ENCODE peak calls at places on chromosomes 7 and 10, in five cellular contexts. Q is AG09309, X is SK-N-SH, Z is BE2C, T is heart right ventricle. W is an unnamed sample.

GRCh38 chr7:95324396-95324795 is at the start of gene PON1:
- DNase-seq in Q (no peak), X (peak), Z (no peak), T (no peak), W (no peak)

GRCh38 chr10:118748041-118748440 is 6.7 kb downstream of the CACUL1 start:
- DNase-seq in Q (no peak), X (no peak), Z (no peak), T (no peak), W (no peak)

GRCh38 chr7:24477807-24478655 is 95.2 kb upstream of the PALS2 start:
- DNase-seq in Q (peak), X (no peak), Z (no peak), T (no peak), W (peak)

GRCh38 chr10:101217450-101218281 is 11.6 kb downstream of the LBX1 start:
- DNase-seq in Q (no peak), X (peak), Z (peak), T (no peak), W (peak)

GRCh38 chr10:62728479-62728878 is 76.0 kb upstream of the ADO start:
- DNase-seq in Q (no peak), X (no peak), Z (no peak), T (no peak), W (peak)

GRCh38 chr10:35259769-35260397 is 76.4 kb upstream of the CCNY start:
- DNase-seq in Q (peak), X (no peak), Z (no peak), T (no peak), W (peak)

GRCh38 chr7:106552645-106553445 is 108.1 kb downstream of the CCDC71L start:
- DNase-seq in Q (no peak), X (no peak), Z (no peak), T (no peak), W (no peak)

GRCh38 chr7:100827330-100828226 is at the start of gene EPHB4:
- DNase-seq in Q (no peak), X (peak), Z (peak), T (peak), W (peak)

GRCh38 chr10:33484787-33485186 is 150.3 kb upstream of the NRP1 start:
- DNase-seq in Q (no peak), X (no peak), Z (no peak), T (no peak), W (peak)

GRCh38 chr7:154871928-154872750 is 130.8 kb downstream of the PAXIP1 start:
- DNase-seq in Q (no peak), X (peak), Z (no peak), T (no peak), W (no peak)

GRCh38 chr7:77351539-77352004 is 64.6 kb downstream of the GSAP start:
- DNase-seq in Q (no peak), X (no peak), Z (no peak), T (no peak), W (no peak)

GRCh38 chr10:5960070-5960972 is 17.0 kb downstream of the IL15RA start:
- DNase-seq in Q (no peak), X (no peak), Z (no peak), T (no peak), W (no peak)

GRCh38 chr10:15352818-15353217 is 18.3 kb downstream of the FAM171A1 start:
- DNase-seq in Q (no peak), X (no peak), Z (no peak), T (no peak), W (no peak)

GRCh38 chr10:48639646-48640045 is 34.8 kb upstream of the ARHGAP22 start:
- DNase-seq in Q (no peak), X (no peak), Z (no peak), T (no peak), W (no peak)

GRCh38 chr7:128904381-128905197 is 5.9 kb downstream of the KCP start:
- DNase-seq in Q (no peak), X (peak), Z (no peak), T (no peak), W (peak)

GRCh38 chr7:6159524-6160011 is 112.9 kb downstream of the CYTH3 start:
- DNase-seq in Q (no peak), X (peak), Z (peak), T (no peak), W (no peak)

GRCh38 chr7:158128572-158128971 is 459.1 kb downstream of the PTPRN2 start:
- DNase-seq in Q (no peak), X (no peak), Z (no peak), T (no peak), W (no peak)

GRCh38 chr7:121158665-121159064 is 170.1 kb upstream of the WNT16 start:
- DNase-seq in Q (no peak), X (no peak), Z (no peak), T (no peak), W (no peak)

GRCh38 chr7:14687241-14687640 is 215.3 kb downstream of the DGKB start:
- DNase-seq in Q (no peak), X (no peak), Z (no peak), T (no peak), W (no peak)

GRCh38 chr7:16590424-16590823 is 55.1 kb downstream of the ANKMY2 start:
- DNase-seq in Q (no peak), X (no peak), Z (no peak), T (no peak), W (no peak)

DNA sequence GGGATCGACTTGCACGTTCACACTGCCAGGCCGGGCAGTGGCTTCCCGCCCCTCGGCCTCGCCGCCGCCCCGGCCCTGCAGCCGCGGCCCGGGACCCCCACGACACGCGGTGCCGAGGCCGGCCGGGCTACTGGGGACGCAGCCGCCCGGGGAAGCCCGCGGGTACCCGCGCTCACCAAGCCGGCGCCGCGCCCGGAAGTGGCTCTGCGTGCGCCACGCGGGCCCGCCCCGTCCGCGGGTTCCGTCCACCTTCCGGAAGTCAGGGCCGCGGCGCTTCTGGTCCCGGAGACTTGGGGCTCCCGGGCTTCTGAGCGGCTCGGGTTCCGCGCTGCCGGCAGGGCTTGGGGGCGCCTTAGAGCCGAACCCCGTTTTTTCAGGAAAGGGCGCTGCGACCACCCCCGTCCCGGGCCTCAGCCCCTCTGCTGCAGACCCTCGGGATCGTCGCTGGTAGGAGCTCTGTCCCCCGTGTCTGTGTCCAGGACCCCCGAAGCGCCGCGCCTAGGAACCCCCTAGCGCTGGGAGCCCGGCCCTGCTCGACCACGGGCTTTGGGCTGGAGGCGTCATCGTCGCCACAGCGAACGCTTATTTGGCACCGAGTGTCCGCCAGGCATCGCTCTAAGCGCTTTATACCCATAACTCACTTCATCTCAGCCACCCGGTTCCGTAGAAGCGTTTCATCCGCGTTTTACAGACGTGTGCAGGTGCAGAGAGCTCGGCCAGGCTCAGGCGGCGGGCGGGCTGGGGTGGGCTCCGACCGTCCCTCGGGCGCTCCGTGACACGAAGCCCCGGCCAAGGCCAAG is at the start of gene PSMG3:
- DNase-seq in Q (no peak), X (peak), Z (peak), T (peak), W (peak)
- TF ChIP-seq CTCF in Q (peak), X (peak), Z (no peak), T (no peak), W (peak)

DNA sequence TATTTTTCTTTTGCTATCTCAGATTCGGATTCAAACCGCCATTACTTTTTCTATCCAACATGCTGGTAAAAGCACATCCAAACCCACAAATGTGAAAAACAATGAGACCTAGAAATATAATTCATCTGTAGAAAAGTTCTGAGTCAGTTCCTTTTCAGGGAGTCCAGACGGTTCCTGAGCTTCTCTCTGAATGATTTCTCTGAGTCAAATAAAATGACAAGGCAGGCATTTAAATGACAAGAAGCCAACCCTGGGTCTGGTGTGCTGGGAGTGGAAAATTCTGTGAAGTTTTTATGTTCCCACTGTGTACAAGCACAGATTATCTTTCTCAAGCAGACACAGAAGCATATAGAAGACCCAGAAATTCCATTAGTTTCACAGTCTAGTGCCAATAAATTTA is 96.3 kb upstream of the ANKRD1 start:
- DNase-seq in Q (no peak), X (no peak), Z (no peak), T (no peak), W (no peak)
- H3K4me3 ChIP-seq in Q (no peak), X (no peak), Z (no peak), T (no peak), W (no peak)

GRCh38 chr10:27285093-27285492 is 44.5 kb upstream of the ACBD5 start:
- DNase-seq in Q (no peak), X (no peak), Z (no peak), T (no peak), W (peak)
- TF ChIP-seq CTCF in Q (no peak), X (no peak), Z (peak), T (peak), W (peak)

DNA sequence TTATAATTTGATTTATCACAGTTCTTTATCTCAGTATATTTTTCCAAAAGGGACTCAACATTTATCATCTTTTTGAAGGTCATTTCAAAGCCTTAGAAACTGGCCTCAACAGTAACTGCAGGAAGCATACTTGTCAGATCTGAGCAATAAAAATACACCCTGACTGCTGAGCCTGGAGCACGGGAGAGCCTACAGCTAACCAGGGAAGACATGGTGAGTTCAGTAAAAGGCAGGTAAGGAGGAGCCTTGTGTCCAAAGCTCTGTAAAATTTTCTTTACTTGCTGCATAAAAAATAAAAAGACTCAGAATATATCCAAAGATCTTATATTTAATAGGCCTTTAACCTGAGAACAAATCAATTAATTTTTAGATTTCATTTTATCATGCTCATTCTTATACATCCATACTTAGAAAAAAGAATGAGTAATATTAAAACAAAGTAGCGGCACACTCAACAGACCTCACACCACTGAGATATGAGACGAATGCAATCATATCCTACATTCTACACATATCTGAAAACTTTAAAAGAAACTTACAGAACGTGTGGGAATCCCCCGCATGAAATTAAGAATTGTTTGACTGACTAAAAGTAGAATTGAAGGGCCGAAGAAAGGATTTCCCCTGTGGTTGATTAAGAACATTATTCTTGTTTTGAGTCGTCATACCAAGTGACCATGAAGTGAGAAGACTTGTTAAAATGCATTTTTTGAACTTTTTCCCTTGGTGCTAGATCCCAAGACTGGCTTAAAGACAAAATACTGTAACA is 296.4 kb upstream of the MKLN1 start:
- DNase-seq in Q (no peak), X (no peak), Z (no peak), T (no peak), W (no peak)
- H3K4me3 ChIP-seq in Q (no peak), X (no peak), Z (no peak), T (no peak), W (no peak)

GRCh38 chr10:95170790-95171189 is 23.2 kb upstream of the ACSM6 start:
- DNase-seq in Q (no peak), X (no peak), Z (no peak), T (no peak), W (no peak)
- TF ChIP-seq CTCF in Q (no peak), X (no peak), Z (no peak), T (no peak), W (no peak)

DNA sequence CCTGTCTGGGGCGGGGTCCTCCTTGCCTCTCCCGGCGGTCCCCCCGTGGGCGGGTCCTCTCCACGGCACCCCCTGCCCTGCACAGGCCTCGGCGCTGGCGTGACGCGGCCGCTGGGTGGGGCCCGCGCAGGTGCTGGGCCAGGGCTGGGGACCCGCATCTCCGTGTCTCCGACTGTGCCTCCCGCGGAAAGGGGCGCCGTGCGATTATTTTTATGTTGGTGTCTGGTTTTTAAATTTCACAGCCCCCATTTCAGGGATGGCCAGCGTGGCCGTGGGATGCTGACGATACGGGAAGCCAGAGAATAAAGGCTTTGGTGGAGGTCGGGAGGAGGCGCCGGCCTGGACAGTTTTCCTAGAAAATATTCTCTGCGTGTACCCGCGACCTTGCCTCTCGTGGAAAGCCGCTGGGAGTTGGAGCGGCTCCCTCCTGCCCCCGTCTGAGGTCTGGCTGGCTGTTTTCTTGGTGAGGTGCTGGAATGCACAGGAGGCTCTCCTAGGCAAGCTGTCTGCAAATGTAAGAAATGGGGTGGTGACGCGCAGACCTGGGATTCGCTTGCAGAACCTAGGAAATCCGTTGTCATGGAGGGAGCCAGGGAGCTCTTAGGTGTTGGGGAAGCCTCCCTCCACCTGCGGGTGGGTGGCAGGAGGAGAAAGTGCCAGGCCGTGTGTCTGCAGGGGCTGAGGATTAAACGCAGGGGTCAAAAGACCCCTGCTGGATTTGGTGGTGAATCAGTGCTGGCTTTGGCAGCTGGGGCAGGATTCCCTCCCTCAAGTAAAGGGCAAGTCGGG is 28.7 kb upstream of the JAKMIP3 start:
- DNase-seq in Q (no peak), X (no peak), Z (no peak), T (peak), W (no peak)
- H3K4me3 ChIP-seq in Q (no peak), X (peak), Z (no peak), T (peak), W (no peak)

GRCh38 chr10:84114088-84114667 is 25.1 kb upstream of the GHITM start:
- DNase-seq in Q (no peak), X (no peak), Z (no peak), T (no peak), W (no peak)
- TF ChIP-seq CTCF in Q (peak), X (peak), Z (peak), T (peak), W (peak)

GRCh38 chr10:100119726-100120125 is 38.1 kb upstream of the CPN1 start:
- DNase-seq in Q (no peak), X (no peak), Z (no peak), T (no peak), W (no peak)

GRCh38 chr10:100120550-100120949 is 38.9 kb upstream of the CPN1 start:
- DNase-seq in Q (no peak), X (no peak), Z (no peak), T (no peak), W (no peak)

GRCh38 chr10:100109670-100110069 is 28.0 kb upstream of the CPN1 start:
- DNase-seq in Q (no peak), X (no peak), Z (no peak), T (no peak), W (no peak)

GRCh38 chr10:100114460-100114859 is 32.8 kb upstream of the CPN1 start:
- DNase-seq in Q (no peak), X (no peak), Z (no peak), T (no peak), W (no peak)

GRCh38 chr10:100115011-100115770 is 33.5 kb upstream of the CPN1 start:
- DNase-seq in Q (no peak), X (no peak), Z (no peak), T (no peak), W (no peak)
- H3K4me3 ChIP-seq in Q (no peak), X (no peak), Z (no peak), T (peak), W (no peak)

GRCh38 chr10:86139066-86139657 is 227.4 kb downstream of the GRID1 start:
- DNase-seq in Q (no peak), X (no peak), Z (peak), T (no peak), W (no peak)
- TF ChIP-seq CTCF in Q (peak), X (peak), Z (peak), T (peak), W (peak)

DNA sequence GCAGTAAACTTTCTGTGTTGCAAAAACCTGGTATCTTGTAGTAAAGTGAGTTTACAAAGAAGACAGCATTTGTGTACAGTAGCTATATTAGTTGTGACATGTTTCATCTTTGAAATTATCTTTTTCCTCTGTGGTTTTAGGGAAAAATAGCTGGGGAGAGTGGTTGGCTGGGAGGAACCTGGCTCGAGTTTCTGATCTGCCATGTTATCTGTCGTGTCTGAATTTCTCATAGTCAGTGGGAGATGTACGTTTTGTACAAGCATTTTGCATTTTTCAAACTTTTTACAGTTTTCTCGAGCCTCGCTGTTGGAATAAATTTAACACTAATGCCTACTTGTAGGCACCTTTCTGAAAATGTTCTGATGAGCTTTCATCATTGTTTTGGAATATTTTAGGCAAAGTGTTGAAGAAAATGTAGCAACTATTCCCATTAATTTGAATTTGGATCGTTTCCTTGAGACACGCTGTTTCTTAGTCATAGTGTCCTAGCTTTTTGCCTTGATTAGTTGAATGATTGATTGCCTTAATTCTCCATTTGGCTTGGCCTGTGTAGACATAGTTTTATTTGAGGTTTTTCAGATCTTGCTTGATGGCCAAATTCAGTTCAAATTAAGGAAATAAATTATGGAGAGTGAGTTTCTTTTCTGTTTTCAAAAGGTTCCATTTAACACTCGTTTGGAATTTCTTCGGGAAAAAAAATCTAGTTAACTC is 65.1 kb downstream of the CAMK1D start:
- DNase-seq in Q (no peak), X (no peak), Z (no peak), T (no peak), W (peak)
- H3K4me3 ChIP-seq in Q (no peak), X (no peak), Z (no peak), T (no peak), W (no peak)